ENCODE peak calls at places on chromosomes 4 and X, in seven cellular contexts. B, K, L, T, N, M and E are unnamed samples.

GRCh38 chr4:109298279-109299010 is 4.0 kb downstream of the COL25A1 start:
- DNase-seq in B (no peak), T (no peak), L (no peak), K (peak; percentile 19), N (no peak), M (no peak), E (no peak)

GRCh38 chr4:39942507-39942906 is 35.2 kb downstream of the PDS5A start:
- DNase-seq in T (no peak), M (no peak), B (no peak), L (no peak), N (no peak), K (no peak), E (no peak)

GRCh38 chrX:38055170-38055847 is 49.0 kb downstream of the SYTL5 start:
- DNase-seq in M (no peak), B (no peak), L (peak; percentile 37), N (no peak), T (no peak), K (peak; percentile 58), E (peak; percentile 45)

GRCh38 chr4:99762728-99763127 is 53.9 kb upstream of the DAPP1 start:
- DNase-seq in L (no peak), K (no peak), N (no peak), B (no peak), T (no peak), M (no peak), E (no peak)

GRCh38 chr4:111639120-111639519 is 506.1 kb upstream of the FAM241A start:
- DNase-seq in T (no peak), L (no peak), N (no peak), K (peak; percentile 89), M (no peak), B (no peak), E (no peak)

GRCh38 chr4:126364290-126364978 is 1049.7 kb downstream of the FAT4 start:
- DNase-seq in T (no peak), B (no peak), N (no peak), L (peak; percentile 62), M (no peak), K (peak; percentile 83), E (no peak)

GRCh38 chr4:72209600-72209999 is 177.8 kb downstream of the NPFFR2 start:
- DNase-seq in M (no peak), K (no peak), N (no peak), T (no peak), B (no peak), L (no peak), E (no peak)

GRCh38 chr4:104901438-104901837 is 245.2 kb upstream of the TET2 start:
- DNase-seq in B (no peak), N (no peak), M (no peak), K (no peak), L (no peak), T (no peak), E (no peak)

GRCh38 chr4:78517050-78517652 is 34.4 kb upstream of the ANXA3 start:
- DNase-seq in T (no peak), N (no peak), B (no peak), K (peak; percentile 48), L (no peak), M (peak; percentile 12), E (no peak)

GRCh38 chr4:71558248-71558647 is 219.4 kb downstream of the SLC4A4 start:
- DNase-seq in L (no peak), M (no peak), T (no peak), B (no peak), K (no peak), N (no peak), E (no peak)

GRCh38 chrX:19739683-19740082 is 147.7 kb downstream of the SH3KBP1 start:
- DNase-seq in T (no peak), N (peak; percentile 75), L (peak; percentile 43), B (no peak), M (peak; percentile 14), K (peak; percentile 64), E (no peak)

GRCh38 chrX:88613338-88613737 is 133.7 kb upstream of the CPXCR1 start:
- DNase-seq in N (no peak), B (no peak), M (no peak), K (peak; percentile 9), T (no peak), L (no peak), E (no peak)

GRCh38 chr4:32472918-32473317 is 1752.7 kb downstream of the PCDH7 start:
- DNase-seq in L (no peak), T (no peak), B (no peak), N (no peak), M (no peak), K (no peak), E (no peak)

GRCh38 chr4:6625256-6625655 is 15.2 kb upstream of the MRFAP1 start:
- DNase-seq in L (no peak), N (no peak), M (no peak), T (no peak), K (no peak), B (no peak), E (no peak)

GRCh38 chr4:63922146-63922545 is 487.1 kb downstream of the TECRL start:
- DNase-seq in K (no peak), L (no peak), T (no peak), M (no peak), B (no peak), N (no peak), E (no peak)

GRCh38 chrX:115268421-115268820 is 21.1 kb upstream of the LUZP4 start:
- DNase-seq in M (no peak), K (peak; percentile 25), T (no peak), B (no peak), L (no peak), N (no peak), E (no peak)

GRCh38 chr4:71785957-71786356 is 2.1 kb upstream of the GC start:
- DNase-seq in K (no peak), B (no peak), L (no peak), N (no peak), M (no peak), T (no peak), E (no peak)

GRCh38 chr4:54908744-54909143 is 216.7 kb downstream of the KDR start:
- DNase-seq in L (no peak), N (no peak), T (no peak), B (no peak), M (no peak), K (no peak), E (no peak)